ENCODE peak calls at places on chromosomes 12 and 14, in four cellular contexts. D, X, J and V are unnamed samples.

GRCh38 chr12:23140710-23141109 is 515.7 kb downstream of the ETNK1 start:
- DNase-seq in D (no peak), X (no peak), J (no peak), V (no peak)

GRCh38 chr14:79601579-79601978 is 609.7 kb downstream of the DIO2 start:
- DNase-seq in D (no peak), X (no peak), J (no peak), V (no peak)

GRCh38 chr14:81516941-81517797 is 16.5 kb downstream of the SEL1L start:
- DNase-seq in D (no peak), X (no peak), J (peak; percentile 44), V (no peak)

GRCh38 chr12:8781326-8781725 is 41.1 kb upstream of the A2ML1 start:
- DNase-seq in D (no peak), X (no peak), J (no peak), V (no peak)

GRCh38 chr12:13941258-13942249 is 39.8 kb downstream of the GRIN2B start:
- DNase-seq in D (no peak), X (no peak), J (peak; percentile 34), V (no peak)

GRCh38 chr12:19992311-19992710 is 376.0 kb upstream of the PDE3A start:
- DNase-seq in D (no peak), X (no peak), J (no peak), V (no peak)

GRCh38 chr14:54329082-54329695 is 67.6 kb upstream of the CDKN3 start:
- DNase-seq in D (no peak), X (no peak), J (peak; percentile 68), V (no peak)

GRCh38 chr14:102973706-102974280 is 51.3 kb downstream of the AMN start:
- DNase-seq in D (no peak), X (no peak), J (no peak), V (no peak)

GRCh38 chr14:75615200-75615599 is 36.8 kb downstream of the FLVCR2 start:
- DNase-seq in D (no peak), X (no peak), J (no peak), V (no peak)

GRCh38 chr12:115998119-115998633 is 279.3 kb downstream of the MED13L start:
- DNase-seq in D (no peak), X (no peak), J (peak; percentile 20), V (no peak)

GRCh38 chr12:54412786-54413185 is 6.3 kb downstream of the ITGA5 start:
- DNase-seq in D (peak; percentile 44), X (no peak), J (no peak), V (no peak)

GRCh38 chr14:97233319-97233980 is 436.3 kb downstream of the VRK1 start:
- DNase-seq in D (no peak), X (no peak), J (no peak), V (no peak)

GRCh38 chr14:74478996-74479635 is 14.0 kb downstream of the NPC2 start:
- DNase-seq in D (no peak), X (no peak), J (peak; percentile 35), V (no peak)

GRCh38 chr12:122111070-122111750 is 32.7 kb downstream of the MLXIP start:
- DNase-seq in D (no peak), X (no peak), J (no peak), V (no peak)

GRCh38 chr12:46088040-46088439 is 97.7 kb upstream of the SCAF11 start:
- DNase-seq in D (no peak), X (no peak), J (no peak), V (no peak)

GRCh38 chr12:98002887-98003493 is 512.4 kb upstream of the TMPO start:
- DNase-seq in D (no peak), X (no peak), J (peak; percentile 66), V (no peak)

GRCh38 chr12:109331546-109331945 is 16.2 kb upstream of the MYO1H start:
- DNase-seq in D (no peak), X (no peak), J (no peak), V (no peak)

GRCh38 chr12:115771065-115771464 is 506.4 kb downstream of the MED13L start:
- DNase-seq in D (no peak), X (no peak), J (peak; percentile 8), V (no peak)

GRCh38 chr14:58281969-58282368 is 16.4 kb upstream of the ARID4A start:
- DNase-seq in D (no peak), X (no peak), J (no peak), V (no peak)

GRCh38 chr12:102322254-102322653 is 124.6 kb upstream of the PMCH start:
- DNase-seq in D (no peak), X (no peak), J (no peak), V (no peak)

GRCh38 chr14:52052289-52052943 is 16.4 kb downstream of the NID2 start:
- DNase-seq in D (no peak), X (no peak), J (no peak), V (no peak)